ENCODE peak calls at places on chromosome 10, in nine cellular contexts. M is astrocyte of the spinal cord; Z is left colon; A is activated CD4-positive, alpha-beta T cell treated with anti-CD3 and anti-CD28 coated beads, Interleukin-2, amount 10 ng/mL, durations not matched to agents 7 days and 5 days; P is GM19239; F is NCI-H2081 treated with DMSO at 0.1 percent for 48 hours; W is EH; C is GM13977; E is memory B cell. B is an unnamed sample.
A peak's percentile ranks its signal among the peaks of the same experiment; 100 is the strongest.

GRCh38 chr10:124149143-124149542 is 55.7 kb upstream of the CHST15 start:
- DNase-seq in M (no peak), Z (no peak), A (no peak), P (no peak), F (no peak), W (no peak), C (no peak), E (no peak), B (no peak)

GRCh38 chr10:110914411-110914810 is 4.6 kb downstream of the BBIP1 start:
- DNase-seq in M (no peak), Z (no peak), A (no peak), P (no peak), F (no peak), W (peak; percentile 12), C (no peak), E (no peak), B (no peak)

GRCh38 chr10:28661035-28661434 is 16.3 kb upstream of the BAMBI start:
- DNase-seq in M (peak; percentile 76), Z (no peak), A (no peak), P (no peak), F (no peak), W (peak; percentile 91), C (no peak), E (no peak), B (peak; percentile 83)

GRCh38 chr10:113035724-113036312 is 85.8 kb downstream of the TCF7L2 start:
- DNase-seq in M (no peak), Z (no peak), A (no peak), P (no peak), F (no peak), W (no peak), C (no peak), E (no peak), B (no peak)

GRCh38 chr10:132209130-132209529 is 22.4 kb downstream of the DPYSL4 start:
- DNase-seq in M (no peak), Z (no peak), A (no peak), P (no peak), F (no peak), W (peak; percentile 33), C (no peak), E (no peak), B (no peak)

GRCh38 chr10:131068760-131069159 is 242.8 kb downstream of the TCERG1L start:
- DNase-seq in M (no peak), Z (no peak), A (no peak), P (no peak), F (no peak), W (no peak), C (no peak), E (no peak), B (no peak)

GRCh38 chr10:5283305-5284158 is 81.2 kb upstream of the UCN3 start:
- DNase-seq in M (peak; percentile 23), Z (peak; percentile 74), A (peak; percentile 72), P (no peak), F (no peak), W (peak; percentile 59), C (peak; percentile 24), E (no peak), B (peak; percentile 70)

GRCh38 chr10:87659571-87660483 is at the start of gene PAPSS2:
- DNase-seq in M (peak; percentile 69), Z (peak; percentile 76), A (peak; percentile 9), P (no peak), F (no peak), W (peak; percentile 88), C (peak; percentile 54), E (no peak), B (peak; percentile 75)

GRCh38 chr10:133276435-133277201 is at the start of gene ADAM8:
- DNase-seq in M (no peak), Z (peak; percentile 66), A (peak; percentile 72), P (peak; percentile 92), F (no peak), W (peak; percentile 31), C (peak; percentile 96), E (peak; percentile 70), B (no peak)

GRCh38 chr10:91061608-91062007 is 140.7 kb upstream of the ANKRD1 start:
- DNase-seq in M (no peak), Z (no peak), A (no peak), P (no peak), F (no peak), W (no peak), C (no peak), E (no peak), B (no peak)

GRCh38 chr10:17181751-17182150 is 19.7 kb downstream of the TRDMT1 start:
- DNase-seq in M (no peak), Z (no peak), A (no peak), P (no peak), F (no peak), W (no peak), C (no peak), E (no peak), B (peak; percentile 33)

GRCh38 chr10:71970331-71970730 is 6.1 kb downstream of the CHST3 start:
- DNase-seq in M (peak; percentile 37), Z (peak; percentile 38), A (no peak), P (no peak), F (no peak), W (peak; percentile 32), C (no peak), E (no peak), B (no peak)

GRCh38 chr10:121598261-121599249 is at the start of gene FGFR2:
- DNase-seq in M (peak; percentile 62), Z (peak; percentile 86), A (peak; percentile 13), P (peak; percentile 83), F (no peak), W (peak; percentile 71), C (peak; percentile 78), E (no peak), B (peak; percentile 69)

GRCh38 chr10:13340626-13341370 is 7.3 kb downstream of the SEPHS1 start:
- DNase-seq in M (no peak), Z (no peak), A (peak; percentile 53), P (peak; percentile 63), F (no peak), W (no peak), C (peak; percentile 62), E (no peak), B (no peak)

GRCh38 chr10:103745264-103746247 is 109.8 kb downstream of the SH3PXD2A start:
- DNase-seq in M (peak; percentile 16), Z (no peak), A (peak; percentile 53), P (no peak), F (no peak), W (peak; percentile 57), C (no peak), E (no peak), B (peak; percentile 97)

GRCh38 chr10:87661861-87662785 is 2.4 kb downstream of the PAPSS2 start:
- DNase-seq in M (peak; percentile 40), Z (no peak), A (no peak), P (no peak), F (no peak), W (peak; percentile 50), C (no peak), E (no peak), B (no peak)